ENCODE peak calls at places on chromosomes 2 and 18, in four cellular contexts. S is GM12878, R is HepG2, Q is K562. M is an unnamed sample.
A peak's percentile ranks its signal among the peaks of the same experiment; 100 is the strongest.

GRCh38 chr2:173122936-173123335 is 47.3 kb downstream of the MAP3K20 start:
- DNase-seq in S (no peak), R (no peak), Q (no peak), M (no peak)

GRCh38 chr2:62760555-62760954 is 55.0 kb downstream of the EHBP1 start:
- DNase-seq in S (no peak), R (no peak), Q (no peak), M (no peak)

GRCh38 chr18:79242246-79242645 is 153.5 kb upstream of the NFATC1 start:
- DNase-seq in S (no peak), R (no peak), Q (no peak), M (no peak)

GRCh38 chr2:44955593-44956449 is 14.3 kb downstream of the SIX3 start:
- DNase-seq in S (no peak), R (peak; percentile 50), Q (peak; percentile 78), M (peak; percentile 91)

GRCh38 chr2:104434363-104434792 is 419.5 kb upstream of the POU3F3 start:
- DNase-seq in S (peak; percentile 7), R (no peak), Q (no peak), M (peak; percentile 83)

GRCh38 chr2:31980674-31981356 is 30.0 kb downstream of the MEMO1 start:
- DNase-seq in S (peak; percentile 76), R (peak; percentile 25), Q (no peak), M (peak; percentile 71)

GRCh38 chr18:48161911-48162698 is 231.6 kb upstream of the SMAD2 start:
- DNase-seq in S (no peak), R (no peak), Q (no peak), M (peak; percentile 55)

GRCh38 chr18:24231773-24232735 is 93.2 kb downstream of the CABYR start:
- DNase-seq in S (no peak), R (no peak), Q (no peak), M (no peak)

GRCh38 chr18:74897971-74898657 is 300.4 kb downstream of the ZNF407 start:
- DNase-seq in S (no peak), R (no peak), Q (no peak), M (no peak)

GRCh38 chr2:10372195-10372861 is 69.6 kb downstream of the HPCAL1 start:
- DNase-seq in S (no peak), R (no peak), Q (no peak), M (no peak)

GRCh38 chr2:234025475-234025874 is 25.0 kb upstream of the SPP2 start:
- DNase-seq in S (peak; percentile 20), R (no peak), Q (no peak), M (no peak)

GRCh38 chr2:54768772-54769428 is 45.4 kb downstream of the EML6 start:
- DNase-seq in S (no peak), R (no peak), Q (no peak), M (no peak)

GRCh38 chr18:11323359-11323819 is 174.0 kb upstream of the PIEZO2 start:
- DNase-seq in S (no peak), R (peak; percentile 15), Q (no peak), M (no peak)

GRCh38 chr2:10216677-10217498 is 85.8 kb upstream of the HPCAL1 start:
- DNase-seq in S (no peak), R (peak; percentile 45), Q (peak; percentile 39), M (no peak)

GRCh38 chr2:34104601-34105000 is 505.5 kb upstream of the FAM98A start:
- DNase-seq in S (no peak), R (no peak), Q (no peak), M (no peak)

DNA sequence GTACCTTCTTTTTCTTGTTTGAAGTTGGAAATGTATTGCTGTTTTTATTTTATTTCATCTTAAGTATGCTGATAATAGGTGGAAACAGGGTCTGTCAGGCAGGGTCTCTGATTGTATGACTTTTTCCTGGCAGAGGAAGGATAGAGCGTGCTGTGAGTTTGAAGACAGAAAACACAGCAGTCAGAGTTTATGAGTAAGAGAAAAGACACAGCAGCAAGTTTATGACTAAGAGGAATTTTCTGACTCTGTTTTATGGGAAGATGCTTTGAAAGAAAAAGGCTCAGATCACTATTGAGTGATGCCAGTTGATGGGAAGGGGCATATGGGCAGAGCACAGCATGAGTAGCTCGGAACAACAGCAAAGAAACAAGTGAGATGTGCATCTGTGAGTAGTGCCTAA is 379.1 kb downstream of the MEIS1 start:
- DNase-seq in S (no peak), R (no peak), Q (no peak), M (no peak)
- H2AFZ ChIP-seq in S (no peak overlapping the region), R (no peak overlapping the region), Q (no peak overlapping the region), M (no peak overlapping the region)

GRCh38 chr2:185132501-185133041 is 534.2 kb downstream of the ZNF804A start:
- DNase-seq in S (no peak), R (no peak), Q (no peak), M (peak; percentile 2)
- TF ChIP-seq JUNB in S (no peak), R (no peak), Q (no peak), M (no peak)

GRCh38 chr2:39531220-39531777 is 94.2 kb upstream of the MAP4K3 start:
- DNase-seq in S (no peak), R (no peak), Q (no peak), M (no peak)
- H2AFZ ChIP-seq in S (no peak overlapping the region), R (no peak overlapping the region), Q (no peak overlapping the region), M (no peak overlapping the region)

DNA sequence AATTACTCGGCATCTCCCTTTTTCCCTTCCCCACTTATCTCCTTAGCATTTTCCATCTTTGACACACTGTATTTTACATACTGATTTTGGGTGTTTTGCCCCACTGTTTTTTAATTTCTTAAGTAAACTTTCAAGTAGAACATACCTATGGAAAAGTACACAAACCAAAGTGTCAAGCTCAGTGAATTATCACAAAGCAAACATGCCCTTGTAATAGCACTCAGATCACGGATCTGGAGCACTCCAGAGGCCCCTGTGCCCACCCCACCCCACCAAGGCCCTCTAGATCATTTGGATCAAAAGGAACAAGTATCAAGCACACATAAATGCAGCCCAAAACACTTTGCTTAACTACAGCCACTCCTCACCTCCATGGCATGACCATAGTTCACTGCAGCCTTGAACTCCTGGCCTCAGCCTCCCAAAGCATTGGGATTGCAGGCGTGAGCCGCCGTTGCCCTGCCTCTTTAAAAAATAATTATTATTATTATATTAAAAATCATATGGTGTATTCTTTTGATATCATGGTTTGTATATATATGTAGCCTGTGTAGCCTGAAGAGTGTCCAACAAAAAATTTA is 38.1 kb downstream of the FER1L5 start:
- DNase-seq in S (no peak), R (peak; percentile 34), Q (no peak), M (no peak)
- TF ChIP-seq JUNB in S (no peak), R (no peak), Q (no peak), M (no peak)

GRCh38 chr2:42929985-42930581 is 137.7 kb upstream of the HAAO start:
- DNase-seq in S (no peak), R (peak; percentile 58), Q (no peak), M (peak; percentile 19)

GRCh38 chr2:42928161-42928691 is 135.8 kb upstream of the HAAO start:
- DNase-seq in S (no peak), R (peak; percentile 77), Q (no peak), M (no peak)

GRCh38 chr2:42928692-42929576 is 136.6 kb upstream of the HAAO start:
- DNase-seq in S (no peak), R (peak; percentile 90), Q (peak; percentile 70), M (peak; percentile 86)

GRCh38 chr2:42931147-42931817 is 138.9 kb upstream of the HAAO start:
- DNase-seq in S (no peak), R (peak; percentile 64), Q (no peak), M (peak; percentile 80)

GRCh38 chr2:42929577-42929984 is 137.2 kb upstream of the HAAO start:
- DNase-seq in S (no peak), R (peak; percentile 63), Q (no peak), M (no peak)
- H2AFZ ChIP-seq in S (no peak overlapping the region), R (no peak overlapping the region), Q (peak overlapping the region; percentile 95), M (peak overlapping the region; percentile 66)

GRCh38 chr2:168454737-168455691 is 1.1 kb upstream of the CERS6 start:
- DNase-seq in S (no peak), R (peak; percentile 50), Q (no peak), M (no peak)
- TF ChIP-seq JUNB in S (no peak), R (no peak), Q (no peak), M (no peak)

DNA sequence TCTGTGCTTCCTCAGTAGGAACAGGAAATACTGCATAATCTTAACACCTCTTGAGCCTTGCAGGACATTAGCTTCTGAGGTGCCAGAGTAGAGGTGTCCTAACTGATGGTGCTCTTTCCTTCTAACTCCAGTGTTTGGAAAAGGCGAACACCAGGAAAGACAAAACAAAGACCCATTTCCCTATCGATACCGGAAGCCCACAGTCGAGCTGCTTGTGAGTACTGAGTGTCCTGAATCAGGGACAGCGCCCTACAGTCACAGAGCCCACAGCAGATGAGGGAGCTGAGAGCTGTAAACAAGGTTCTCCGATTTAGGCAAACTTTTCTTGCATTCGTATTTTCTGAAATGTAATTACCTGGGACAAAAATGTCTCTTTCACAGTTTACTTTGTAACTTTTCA is 50.7 kb downstream of the SLC14A2 start:
- DNase-seq in S (no peak), R (no peak), Q (no peak), M (no peak)
- H2AFZ ChIP-seq in S (peak overlapping the region; percentile 45), R (no peak overlapping the region), Q (peak overlapping the region; percentile 20), M (peak overlapping the region; percentile 68)

GRCh38 chr2:74984017-74984416 is 25.6 kb downstream of the POLE4 start:
- DNase-seq in S (no peak), R (no peak), Q (no peak), M (no peak)

GRCh38 chr2:74983606-74984005 is 25.2 kb downstream of the POLE4 start:
- DNase-seq in S (no peak), R (no peak), Q (no peak), M (no peak)

GRCh38 chr2:74979844-74980243 is 21.4 kb downstream of the POLE4 start:
- DNase-seq in S (no peak), R (no peak), Q (no peak), M (no peak)

GRCh38 chr2:74984947-74985637 is 26.6 kb downstream of the POLE4 start:
- DNase-seq in S (no peak), R (no peak), Q (no peak), M (peak; percentile 36)

GRCh38 chr2:74982581-74982980 is 24.1 kb downstream of the POLE4 start:
- DNase-seq in S (no peak), R (peak; percentile 24), Q (no peak), M (no peak)
- TF ChIP-seq JUNB in S (no peak), R (no peak), Q (no peak), M (no peak)

DNA sequence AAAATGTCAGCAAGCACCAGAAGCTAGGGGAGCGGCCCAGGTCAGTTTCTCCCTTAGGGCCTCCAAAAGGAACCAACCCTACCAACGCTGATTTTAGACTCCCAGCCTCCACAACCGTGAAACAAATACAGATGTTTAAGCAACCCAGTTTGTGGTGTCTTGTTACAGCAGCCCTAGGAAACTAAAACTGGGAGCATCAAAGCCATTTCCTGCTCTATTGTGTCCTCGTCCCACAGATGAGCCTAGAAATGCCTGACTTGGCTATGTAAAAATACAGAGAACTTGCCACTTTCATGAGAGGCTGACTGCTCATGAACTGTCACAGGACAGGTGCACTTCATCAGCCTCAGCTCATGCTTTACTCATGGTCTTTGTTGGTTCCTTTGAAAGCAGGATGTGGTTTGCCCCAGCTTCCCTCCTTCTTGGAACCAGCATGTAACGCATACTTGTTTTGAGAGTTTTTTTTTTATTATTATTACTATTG is 97.6 kb upstream of the SLC39A10 start:
- DNase-seq in S (peak; percentile 99), R (no peak), Q (no peak), M (peak; percentile 79)
- H2AFZ ChIP-seq in S (peak overlapping the region; percentile 41), R (no peak overlapping the region), Q (peak overlapping the region; percentile 56), M (peak overlapping the region; percentile 3)